ENCODE peak calls at places on chromosome 18, in four cellular contexts. E is lung, A is progenitor cell of endocrine pancreas, Z is upper lobe of left lung. N is an unnamed sample.

GRCh38 chr18:23662309-23663263 is at the start of gene ANKRD29:
- DNase-seq in E (peak), A (peak), Z (peak), N (no peak)

GRCh38 chr18:36514778-36515177 is 217.3 kb downstream of the FHOD3 start:
- DNase-seq in E (no peak), A (no peak), Z (no peak), N (no peak)

GRCh38 chr18:54774971-54775665 is 53.2 kb upstream of the RAB27B start:
- DNase-seq in E (no peak), A (no peak), Z (no peak), N (no peak)

GRCh38 chr18:3960142-3960541 is 495.0 kb downstream of the DLGAP1 start:
- DNase-seq in E (no peak), A (no peak), Z (no peak), N (no peak)

GRCh38 chr18:51193621-51194287 is 3.7 kb downstream of the MEX3C start:
- DNase-seq in E (no peak), A (no peak), Z (no peak), N (no peak)

GRCh38 chr18:46155652-46156051 is 51.5 kb downstream of the HAUS1 start:
- DNase-seq in E (no peak), A (no peak), Z (no peak), N (no peak)

GRCh38 chr18:49993299-49993698 is 180.0 kb upstream of the ACAA2 start:
- DNase-seq in E (no peak), A (no peak), Z (no peak), N (no peak)

GRCh38 chr18:70221156-70221910 is 15.8 kb upstream of the RTTN start:
- DNase-seq in E (no peak), A (no peak), Z (no peak), N (no peak)

GRCh38 chr18:10313016-10313342 is 141.5 kb upstream of the APCDD1 start:
- DNase-seq in E (no peak), A (no peak), Z (no peak), N (no peak)